ENCODE peak calls at places on chromosome 14, in ten cellular contexts. One of them, this sample, is unnamed.

GRCh38 chr14:52678591-52678990 is 16.8 kb downstream of the ERO1A start:
- DNase-seq in body of pancreas: no peak
- DNase-seq in cardiac muscle cell: no peak
- DNase-seq in tibial nerve: no peak
- DNase-seq in CD8-positive, alpha-beta memory T cell: no peak
- DNase-seq in mesenchymal stem cell: no peak
- DNase-seq in heart left ventricle: no peak
- DNase-seq in suprapubic skin: no peak
- DNase-seq in neuronal stem cell: no peak
- DNase-seq in CD8-positive, alpha-beta T cell: no peak
- DNase-seq in this sample: peak; percentile 28

GRCh38 chr14:86675059-86675458 is 1145.1 kb downstream of the FLRT2 start:
- DNase-seq in heart left ventricle: no peak
- DNase-seq in CD8-positive, alpha-beta T cell: no peak
- DNase-seq in mesenchymal stem cell: no peak
- DNase-seq in neuronal stem cell: no peak
- DNase-seq in CD8-positive, alpha-beta memory T cell: no peak
- DNase-seq in cardiac muscle cell: no peak
- DNase-seq in body of pancreas: no peak
- DNase-seq in tibial nerve: no peak
- DNase-seq in suprapubic skin: no peak
- DNase-seq in this sample: peak; percentile 43

GRCh38 chr14:69360438-69361108 is 37.5 kb downstream of the ERH start:
- DNase-seq in body of pancreas: no peak
- DNase-seq in heart left ventricle: no peak
- DNase-seq in mesenchymal stem cell: no peak
- DNase-seq in CD8-positive, alpha-beta memory T cell: no peak
- DNase-seq in suprapubic skin: no peak
- DNase-seq in tibial nerve: no peak
- DNase-seq in CD8-positive, alpha-beta T cell: no peak
- DNase-seq in neuronal stem cell: no peak
- DNase-seq in cardiac muscle cell: no peak
- DNase-seq in this sample: no peak

GRCh38 chr14:81437226-81437625 is 37.1 kb upstream of the STON2 start:
- DNase-seq in suprapubic skin: no peak
- DNase-seq in mesenchymal stem cell: no peak
- DNase-seq in body of pancreas: no peak
- DNase-seq in CD8-positive, alpha-beta memory T cell: no peak
- DNase-seq in cardiac muscle cell: no peak
- DNase-seq in CD8-positive, alpha-beta T cell: no peak
- DNase-seq in tibial nerve: no peak
- DNase-seq in neuronal stem cell: no peak
- DNase-seq in heart left ventricle: no peak
- DNase-seq in this sample: no peak

GRCh38 chr14:54567224-54567633 is 301 bp downstream of the SAMD4A start:
- DNase-seq in tibial nerve: no peak
- DNase-seq in mesenchymal stem cell: peak; percentile 66
- DNase-seq in body of pancreas: no peak
- DNase-seq in CD8-positive, alpha-beta T cell: peak; percentile 23
- DNase-seq in neuronal stem cell: peak; percentile 33
- DNase-seq in CD8-positive, alpha-beta memory T cell: no peak
- DNase-seq in cardiac muscle cell: peak; percentile 45
- DNase-seq in heart left ventricle: peak; percentile 41
- DNase-seq in suprapubic skin: peak; percentile 81
- DNase-seq in this sample: peak; percentile 74

GRCh38 chr14:77843155-77843554 is 43.2 kb downstream of the ADCK1 start:
- DNase-seq in mesenchymal stem cell: no peak
- DNase-seq in tibial nerve: no peak
- DNase-seq in suprapubic skin: no peak
- DNase-seq in heart left ventricle: no peak
- DNase-seq in CD8-positive, alpha-beta memory T cell: no peak
- DNase-seq in neuronal stem cell: no peak
- DNase-seq in cardiac muscle cell: no peak
- DNase-seq in body of pancreas: no peak
- DNase-seq in CD8-positive, alpha-beta T cell: no peak
- DNase-seq in this sample: no peak

GRCh38 chr14:71711619-71712018 is 220.6 kb upstream of the RGS6 start:
- DNase-seq in CD8-positive, alpha-beta memory T cell: no peak
- DNase-seq in mesenchymal stem cell: no peak
- DNase-seq in cardiac muscle cell: peak; percentile 92
- DNase-seq in neuronal stem cell: peak; percentile 26
- DNase-seq in suprapubic skin: no peak
- DNase-seq in tibial nerve: no peak
- DNase-seq in heart left ventricle: no peak
- DNase-seq in CD8-positive, alpha-beta T cell: no peak
- DNase-seq in body of pancreas: no peak
- DNase-seq in this sample: no peak

GRCh38 chr14:45262637-45263036 is 9.6 kb upstream of the MIS18BP1 start:
- DNase-seq in CD8-positive, alpha-beta T cell: no peak
- DNase-seq in cardiac muscle cell: peak; percentile 19
- DNase-seq in heart left ventricle: no peak
- DNase-seq in suprapubic skin: no peak
- DNase-seq in neuronal stem cell: no peak
- DNase-seq in tibial nerve: no peak
- DNase-seq in CD8-positive, alpha-beta memory T cell: no peak
- DNase-seq in body of pancreas: no peak
- DNase-seq in mesenchymal stem cell: no peak
- DNase-seq in this sample: no peak

GRCh38 chr14:18660585-18660922 is 59.6 kb downstream of the OR11H12 start:
- DNase-seq in suprapubic skin: no peak
- DNase-seq in cardiac muscle cell: no peak
- DNase-seq in neuronal stem cell: no peak
- DNase-seq in tibial nerve: no peak
- DNase-seq in mesenchymal stem cell: no peak
- DNase-seq in CD8-positive, alpha-beta memory T cell: no peak
- DNase-seq in body of pancreas: no peak
- DNase-seq in heart left ventricle: no peak
- DNase-seq in CD8-positive, alpha-beta T cell: no peak
- DNase-seq in this sample: no peak

GRCh38 chr14:28142400-28143015 is 624.1 kb upstream of the FOXG1 start:
- DNase-seq in heart left ventricle: no peak
- DNase-seq in mesenchymal stem cell: no peak
- DNase-seq in neuronal stem cell: no peak
- DNase-seq in cardiac muscle cell: peak; percentile 3
- DNase-seq in suprapubic skin: no peak
- DNase-seq in CD8-positive, alpha-beta memory T cell: no peak
- DNase-seq in body of pancreas: no peak
- DNase-seq in CD8-positive, alpha-beta T cell: no peak
- DNase-seq in tibial nerve: no peak
- DNase-seq in this sample: peak; percentile 22

GRCh38 chr14:50025776-50026175 is 90.6 kb downstream of the VCPKMT start:
- DNase-seq in heart left ventricle: no peak
- DNase-seq in mesenchymal stem cell: no peak
- DNase-seq in cardiac muscle cell: no peak
- DNase-seq in body of pancreas: no peak
- DNase-seq in neuronal stem cell: no peak
- DNase-seq in CD8-positive, alpha-beta memory T cell: no peak
- DNase-seq in tibial nerve: no peak
- DNase-seq in CD8-positive, alpha-beta T cell: no peak
- DNase-seq in suprapubic skin: no peak
- DNase-seq in this sample: no peak

GRCh38 chr14:61547186-61548121 is 147.9 kb upstream of the HIF1A start:
- DNase-seq in suprapubic skin: no peak
- DNase-seq in CD8-positive, alpha-beta memory T cell: no peak
- DNase-seq in neuronal stem cell: no peak
- DNase-seq in tibial nerve: no peak
- DNase-seq in heart left ventricle: no peak
- DNase-seq in CD8-positive, alpha-beta T cell: no peak
- DNase-seq in body of pancreas: no peak
- DNase-seq in cardiac muscle cell: peak; percentile 88
- DNase-seq in mesenchymal stem cell: peak; percentile 96
- DNase-seq in this sample: peak; percentile 74

GRCh38 chr14:69464829-69465228 is 19.7 kb upstream of the PLEKHD1 start:
- DNase-seq in mesenchymal stem cell: peak; percentile 98
- DNase-seq in heart left ventricle: no peak
- DNase-seq in suprapubic skin: no peak
- DNase-seq in CD8-positive, alpha-beta T cell: no peak
- DNase-seq in body of pancreas: no peak
- DNase-seq in tibial nerve: no peak
- DNase-seq in CD8-positive, alpha-beta memory T cell: no peak
- DNase-seq in neuronal stem cell: no peak
- DNase-seq in cardiac muscle cell: peak; percentile 78
- DNase-seq in this sample: peak; percentile 25

GRCh38 chr14:57391609-57392195 is 1.3 kb downstream of the NAA30 start:
- DNase-seq in suprapubic skin: no peak
- DNase-seq in CD8-positive, alpha-beta memory T cell: no peak
- DNase-seq in heart left ventricle: no peak
- DNase-seq in mesenchymal stem cell: peak; percentile 33
- DNase-seq in cardiac muscle cell: peak; percentile 13
- DNase-seq in CD8-positive, alpha-beta T cell: peak; percentile 17
- DNase-seq in tibial nerve: no peak
- DNase-seq in body of pancreas: no peak
- DNase-seq in neuronal stem cell: no peak
- DNase-seq in this sample: peak; percentile 6

GRCh38 chr14:69335421-69335820 is 62.7 kb downstream of the ERH start:
- DNase-seq in CD8-positive, alpha-beta memory T cell: no peak
- DNase-seq in CD8-positive, alpha-beta T cell: no peak
- DNase-seq in mesenchymal stem cell: no peak
- DNase-seq in suprapubic skin: no peak
- DNase-seq in tibial nerve: no peak
- DNase-seq in heart left ventricle: no peak
- DNase-seq in body of pancreas: no peak
- DNase-seq in cardiac muscle cell: no peak
- DNase-seq in neuronal stem cell: no peak
- DNase-seq in this sample: no peak

GRCh38 chr14:99237288-99237687 is 34.7 kb downstream of the BCL11B start:
- DNase-seq in heart left ventricle: no peak
- DNase-seq in CD8-positive, alpha-beta memory T cell: no peak
- DNase-seq in tibial nerve: no peak
- DNase-seq in CD8-positive, alpha-beta T cell: peak; percentile 22
- DNase-seq in suprapubic skin: no peak
- DNase-seq in neuronal stem cell: no peak
- DNase-seq in mesenchymal stem cell: no peak
- DNase-seq in cardiac muscle cell: no peak
- DNase-seq in body of pancreas: no peak
- DNase-seq in this sample: no peak
- H3K27me3 ChIP-seq in heart left ventricle: peaks cover 2% of the 10 kb centered on the region
- H3K27me3 ChIP-seq in CD8-positive, alpha-beta memory T cell: no peaks in the 10 kb centered on the region
- H3K27me3 ChIP-seq in tibial nerve: no peaks in the 10 kb centered on the region
- H3K27me3 ChIP-seq in CD8-positive, alpha-beta T cell: no peaks in the 10 kb centered on the region
- H3K27me3 ChIP-seq in suprapubic skin: no peaks in the 10 kb centered on the region
- H3K27me3 ChIP-seq in neuronal stem cell: peaks cover under 1% of the 10 kb centered on the region
- H3K27me3 ChIP-seq in mesenchymal stem cell: no peaks in the 10 kb centered on the region
- H3K27me3 ChIP-seq in cardiac muscle cell: no peaks in the 10 kb centered on the region
- H3K27me3 ChIP-seq in body of pancreas: no peaks in the 10 kb centered on the region
- H3K27me3 ChIP-seq in this sample: no peaks in the 10 kb centered on the region

DNA sequence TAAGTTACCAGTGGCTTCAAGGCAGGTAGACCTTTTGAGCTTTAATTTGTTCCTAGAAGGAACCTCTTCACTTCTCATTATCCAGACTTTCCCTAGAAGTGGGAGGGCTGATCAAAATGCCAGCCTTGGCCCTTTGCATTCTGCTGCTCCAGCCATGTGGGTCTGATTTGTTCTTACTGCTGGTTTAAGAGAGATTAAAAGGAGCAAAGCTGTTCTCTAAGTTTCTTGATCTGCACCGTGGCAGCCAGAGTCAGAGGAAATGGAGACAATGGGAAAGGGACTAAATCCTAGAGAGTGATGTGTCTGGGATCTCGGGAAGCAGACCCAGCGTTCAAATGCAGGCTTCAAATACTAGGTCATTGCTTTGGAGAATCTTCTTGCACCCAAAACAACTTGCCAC is 759.7 kb downstream of the DIO2 start:
- DNase-seq in suprapubic skin: no peak
- DNase-seq in CD8-positive, alpha-beta memory T cell: no peak
- DNase-seq in neuronal stem cell: no peak
- DNase-seq in body of pancreas: no peak
- DNase-seq in mesenchymal stem cell: no peak
- DNase-seq in CD8-positive, alpha-beta T cell: no peak
- DNase-seq in heart left ventricle: no peak
- DNase-seq in tibial nerve: no peak
- DNase-seq in cardiac muscle cell: no peak
- DNase-seq in this sample: no peak
- H3K27ac ChIP-seq in suprapubic skin: no peak overlapping the region
- H3K27ac ChIP-seq in CD8-positive, alpha-beta memory T cell: no peak overlapping the region
- H3K27ac ChIP-seq in neuronal stem cell: no peak overlapping the region
- H3K27ac ChIP-seq in body of pancreas: no peak overlapping the region
- H3K27ac ChIP-seq in mesenchymal stem cell: no peak overlapping the region
- H3K27ac ChIP-seq in CD8-positive, alpha-beta T cell: no peak overlapping the region
- H3K27ac ChIP-seq in heart left ventricle: no peak overlapping the region
- H3K27ac ChIP-seq in tibial nerve: no peak overlapping the region
- H3K27ac ChIP-seq in cardiac muscle cell: no peak overlapping the region
- H3K27ac ChIP-seq in this sample: no peak overlapping the region

GRCh38 chr14:95701846-95702221 is 12.1 kb downstream of the TCL1A start:
- DNase-seq in tibial nerve: no peak
- DNase-seq in suprapubic skin: no peak
- DNase-seq in CD8-positive, alpha-beta T cell: no peak
- DNase-seq in neuronal stem cell: no peak
- DNase-seq in heart left ventricle: no peak
- DNase-seq in body of pancreas: no peak
- DNase-seq in CD8-positive, alpha-beta memory T cell: no peak
- DNase-seq in cardiac muscle cell: peak; percentile 50
- DNase-seq in mesenchymal stem cell: no peak
- DNase-seq in this sample: no peak

GRCh38 chr14:95703805-95704204 is 10.1 kb downstream of the TCL1A start:
- DNase-seq in suprapubic skin: no peak
- DNase-seq in body of pancreas: no peak
- DNase-seq in tibial nerve: no peak
- DNase-seq in heart left ventricle: no peak
- DNase-seq in cardiac muscle cell: no peak
- DNase-seq in neuronal stem cell: no peak
- DNase-seq in mesenchymal stem cell: no peak
- DNase-seq in CD8-positive, alpha-beta memory T cell: no peak
- DNase-seq in CD8-positive, alpha-beta T cell: no peak
- DNase-seq in this sample: no peak

GRCh38 chr14:95703341-95703740 is 10.6 kb downstream of the TCL1A start:
- DNase-seq in mesenchymal stem cell: no peak
- DNase-seq in CD8-positive, alpha-beta memory T cell: no peak
- DNase-seq in suprapubic skin: no peak
- DNase-seq in neuronal stem cell: no peak
- DNase-seq in cardiac muscle cell: no peak
- DNase-seq in body of pancreas: no peak
- DNase-seq in CD8-positive, alpha-beta T cell: no peak
- DNase-seq in tibial nerve: no peak
- DNase-seq in heart left ventricle: no peak
- DNase-seq in this sample: no peak

GRCh38 chr14:95707327-95707726 is 6.6 kb downstream of the TCL1A start:
- DNase-seq in heart left ventricle: no peak
- DNase-seq in cardiac muscle cell: no peak
- DNase-seq in CD8-positive, alpha-beta T cell: no peak
- DNase-seq in neuronal stem cell: no peak
- DNase-seq in body of pancreas: no peak
- DNase-seq in suprapubic skin: no peak
- DNase-seq in tibial nerve: no peak
- DNase-seq in mesenchymal stem cell: no peak
- DNase-seq in CD8-positive, alpha-beta memory T cell: no peak
- DNase-seq in this sample: no peak

GRCh38 chr14:95705518-95705917 is 8.4 kb downstream of the TCL1A start:
- DNase-seq in heart left ventricle: no peak
- DNase-seq in suprapubic skin: no peak
- DNase-seq in tibial nerve: no peak
- DNase-seq in cardiac muscle cell: no peak
- DNase-seq in CD8-positive, alpha-beta T cell: no peak
- DNase-seq in neuronal stem cell: no peak
- DNase-seq in mesenchymal stem cell: no peak
- DNase-seq in CD8-positive, alpha-beta memory T cell: no peak
- DNase-seq in body of pancreas: no peak
- DNase-seq in this sample: no peak
- H3K27me3 ChIP-seq in heart left ventricle: no peaks in the 10 kb centered on the region
- H3K27me3 ChIP-seq in suprapubic skin: peaks cover 33% of the 10 kb centered on the region
- H3K27me3 ChIP-seq in tibial nerve: no peaks in the 10 kb centered on the region
- H3K27me3 ChIP-seq in cardiac muscle cell: peaks cover 43% of the 10 kb centered on the region
- H3K27me3 ChIP-seq in CD8-positive, alpha-beta T cell: no peaks in the 10 kb centered on the region
- H3K27me3 ChIP-seq in neuronal stem cell: no peaks in the 10 kb centered on the region
- H3K27me3 ChIP-seq in mesenchymal stem cell: no peaks in the 10 kb centered on the region
- H3K27me3 ChIP-seq in CD8-positive, alpha-beta memory T cell: no peaks in the 10 kb centered on the region
- H3K27me3 ChIP-seq in body of pancreas: no peaks in the 10 kb centered on the region
- H3K27me3 ChIP-seq in this sample: peaks cover 3% of the 10 kb centered on the region

GRCh38 chr14:59318908-59319307 is 130.4 kb downstream of the DAAM1 start:
- DNase-seq in tibial nerve: no peak
- DNase-seq in neuronal stem cell: no peak
- DNase-seq in heart left ventricle: peak; percentile 32
- DNase-seq in suprapubic skin: no peak
- DNase-seq in CD8-positive, alpha-beta T cell: no peak
- DNase-seq in cardiac muscle cell: peak; percentile 41
- DNase-seq in CD8-positive, alpha-beta memory T cell: no peak
- DNase-seq in body of pancreas: no peak
- DNase-seq in mesenchymal stem cell: no peak
- DNase-seq in this sample: no peak
- H3K27ac ChIP-seq in tibial nerve: peak overlapping the region; percentile 89
- H3K27ac ChIP-seq in neuronal stem cell: no peak overlapping the region
- H3K27ac ChIP-seq in heart left ventricle: no peak overlapping the region
- H3K27ac ChIP-seq in suprapubic skin: no peak overlapping the region
- H3K27ac ChIP-seq in CD8-positive, alpha-beta T cell: no peak overlapping the region
- H3K27ac ChIP-seq in cardiac muscle cell: peak overlapping the region; percentile 88
- H3K27ac ChIP-seq in CD8-positive, alpha-beta memory T cell: no peak overlapping the region
- H3K27ac ChIP-seq in body of pancreas: no peak overlapping the region
- H3K27ac ChIP-seq in mesenchymal stem cell: no peak overlapping the region
- H3K27ac ChIP-seq in this sample: no peak overlapping the region